ENCODE peak calls at places on chromosomes 5 and 9, in eight cellular contexts. O is hepatocyte, I is neural progenitor cell, Y is A549, S is small intestine, X is uterus, H is pancreas, N is aorta. U is an unnamed sample. For H3K4me1, the result is how much of the 10 kb centered on the place peaks cover.

GRCh38 chr9:135300346-135301141 is 179.0 kb upstream of the PPP1R26 start:
- DNase-seq in O (no peak), I (no peak), Y (no peak), S (peak), X (no peak), H (no peak), N (no peak), U (no peak)

GRCh38 chr9:120439147-120439546 is 140.8 kb downstream of the CDK5RAP2 start:
- DNase-seq in O (peak), I (peak), Y (peak), S (peak), X (no peak), H (no peak), N (no peak), U (peak)

GRCh38 chr9:78620303-78620702 is 323.4 kb downstream of the PSAT1 start:
- DNase-seq in O (no peak), I (no peak), Y (no peak), S (no peak), X (no peak), H (no peak), N (no peak), U (no peak)

GRCh38 chr5:124907098-124907644 is 160.7 kb upstream of the ZNF608 start:
- DNase-seq in O (no peak), I (no peak), Y (no peak), S (no peak), X (no peak), H (no peak), N (no peak), U (no peak)

GRCh38 chr5:115774684-115775083 is 41.8 kb downstream of the CDO1 start:
- DNase-seq in O (no peak), I (no peak), Y (no peak), S (no peak), X (no peak), H (no peak), N (no peak), U (no peak)

GRCh38 chr5:76701298-76701697 is 14.6 kb upstream of the F2R start:
- DNase-seq in O (no peak), I (no peak), Y (peak), S (no peak), X (no peak), H (no peak), N (no peak), U (no peak)

GRCh38 chr5:5419291-5420210 is 2.9 kb upstream of the ICE1 start:
- DNase-seq in O (peak), I (peak), Y (peak), S (peak), X (no peak), H (no peak), N (no peak), U (peak)

GRCh38 chr5:146042628-146043279 is 62.6 kb downstream of the PLAC8L1 start:
- DNase-seq in O (no peak), I (no peak), Y (peak), S (no peak), X (no peak), H (no peak), N (no peak), U (peak)

GRCh38 chr5:24135536-24135935 is 509.2 kb downstream of the CDH10 start:
- DNase-seq in O (no peak), I (no peak), Y (peak), S (no peak), X (no peak), H (no peak), N (no peak), U (no peak)

GRCh38 chr5:80268916-80269315 is 13.1 kb upstream of the SERINC5 start:
- DNase-seq in O (no peak), I (peak), Y (no peak), S (no peak), X (no peak), H (no peak), N (no peak), U (peak)

GRCh38 chr5:16593013-16593412 is 23.8 kb downstream of the RETREG1 start:
- DNase-seq in O (no peak), I (no peak), Y (no peak), S (no peak), X (no peak), H (no peak), N (no peak), U (no peak)

GRCh38 chr5:142425286-142426065 is 100.7 kb upstream of the SPRY4 start:
- DNase-seq in O (no peak), I (no peak), Y (no peak), S (no peak), X (no peak), H (no peak), N (no peak), U (no peak)

GRCh38 chr5:142426676-142427364 is 102.0 kb upstream of the SPRY4 start:
- DNase-seq in O (no peak), I (no peak), Y (no peak), S (no peak), X (no peak), H (no peak), N (no peak), U (peak)

GRCh38 chr5:142428036-142428772 is 103.4 kb upstream of the SPRY4 start:
- DNase-seq in O (no peak), I (no peak), Y (no peak), S (peak), X (no peak), H (no peak), N (no peak), U (peak)

GRCh38 chr5:142427529-142427928 is 102.7 kb upstream of the SPRY4 start:
- DNase-seq in O (no peak), I (no peak), Y (no peak), S (no peak), X (no peak), H (no peak), N (no peak), U (no peak)

DNA sequence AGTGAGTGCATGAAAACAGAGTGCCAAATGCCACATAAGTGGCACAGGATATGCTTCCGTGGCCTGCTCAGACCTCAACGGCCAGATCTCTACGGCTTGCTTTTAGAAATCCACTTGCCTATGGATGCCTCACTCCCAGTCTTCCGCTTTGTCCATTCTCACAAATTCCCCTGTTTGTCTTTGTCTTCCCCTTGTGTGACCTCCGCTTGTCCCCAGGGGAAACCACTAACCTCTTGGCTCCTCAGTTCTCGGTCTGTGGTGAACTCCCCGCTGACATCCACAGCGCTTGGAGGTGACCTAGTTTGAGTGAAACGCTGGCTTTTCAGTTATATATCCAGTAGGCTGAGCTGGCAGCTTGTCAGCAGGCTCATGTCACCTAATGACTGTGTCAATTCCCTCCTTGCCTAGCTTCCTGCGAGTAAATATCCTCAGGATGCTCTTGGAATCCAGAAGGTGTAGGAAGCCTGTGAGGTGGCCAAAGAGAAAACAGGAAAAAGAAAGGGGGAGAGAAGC is 101.4 kb upstream of the SPRY4 start:
- DNase-seq in O (no peak), I (no peak), Y (no peak), S (peak), X (peak), H (peak), N (no peak), U (peak)
- H3K4me1 ChIP-seq in O (under half), I (under half), Y (under half), S (under half), X (under half), H (under half), N (under half), U (half or more)

GRCh38 chr5:6843335-6843734 is 130.1 kb downstream of the TENT4A start:
- DNase-seq in O (no peak), I (no peak), Y (no peak), S (no peak), X (no peak), H (no peak), N (no peak), U (no peak)
- H3K4me1 ChIP-seq in O (under half), I (under half), Y (under half), S (under half), X (under half), H (under half), N (under half), U (under half)

DNA sequence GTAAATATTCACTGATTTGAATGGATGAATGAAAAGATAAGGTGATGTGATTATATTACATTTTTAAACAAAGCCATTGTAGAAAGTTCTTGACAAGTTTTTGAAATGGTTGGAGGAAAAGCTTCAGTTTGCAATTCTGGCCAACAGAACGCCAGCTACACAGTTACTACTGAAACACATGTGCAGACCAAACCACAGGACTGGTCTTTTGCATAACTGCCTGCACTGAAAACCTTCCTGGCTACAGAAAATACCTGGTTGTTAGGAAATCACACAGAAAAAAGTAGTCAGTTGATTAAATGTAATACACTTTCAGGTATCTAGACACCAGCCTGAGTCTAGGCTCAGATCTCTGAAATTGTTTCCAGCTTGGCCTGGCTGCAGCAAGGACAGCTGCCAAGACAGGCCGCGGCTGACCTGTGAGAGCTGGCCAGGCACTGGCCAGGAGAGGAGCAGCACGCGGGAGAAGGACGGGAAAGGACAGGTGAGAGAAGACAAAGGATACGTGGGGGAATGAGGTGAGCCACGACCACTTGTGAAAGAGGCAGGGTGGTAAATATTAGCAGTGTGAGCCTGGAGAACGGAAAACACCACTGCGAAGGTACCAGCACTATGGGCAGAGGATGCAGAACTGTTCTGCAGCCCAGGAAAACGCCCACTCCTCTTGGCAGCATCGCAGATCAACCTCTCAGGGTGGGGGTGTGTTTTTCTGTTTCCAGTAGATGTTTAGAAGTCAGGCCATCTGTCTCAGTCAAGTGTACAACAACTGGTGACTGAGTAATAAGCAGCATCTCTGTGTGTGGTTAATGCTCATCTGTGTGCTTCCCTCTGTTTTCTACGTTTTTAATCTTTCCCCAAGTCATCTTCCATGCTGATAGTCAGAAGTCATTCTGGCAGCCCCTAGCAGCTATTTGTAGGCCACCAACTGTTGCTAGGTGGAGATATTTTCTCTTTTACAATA is 137.4 kb downstream of the SCAMP1 start:
- DNase-seq in O (no peak), I (no peak), Y (no peak), S (no peak), X (no peak), H (no peak), N (no peak), U (no peak)
- H3K4me1 ChIP-seq in O (under half), I (under half), Y (under half), S (under half), X (under half), H (under half), N (under half), U (under half)

GRCh38 chr5:137088175-137088574 is 411.0 kb downstream of the SPOCK1 start:
- DNase-seq in O (no peak), I (no peak), Y (no peak), S (no peak), X (no peak), H (no peak), N (no peak), U (no peak)

GRCh38 chr5:137095597-137095996 is 403.5 kb downstream of the SPOCK1 start:
- DNase-seq in O (no peak), I (no peak), Y (no peak), S (no peak), X (no peak), H (no peak), N (no peak), U (no peak)

GRCh38 chr5:137096149-137097103 is 402.7 kb downstream of the SPOCK1 start:
- DNase-seq in O (no peak), I (no peak), Y (no peak), S (no peak), X (no peak), H (no peak), N (no peak), U (no peak)

GRCh38 chr5:137090151-137090550 is 409.0 kb downstream of the SPOCK1 start:
- DNase-seq in O (no peak), I (no peak), Y (no peak), S (no peak), X (peak), H (no peak), N (no peak), U (no peak)

GRCh38 chr5:137091473-137091872 is 407.7 kb downstream of the SPOCK1 start:
- DNase-seq in O (no peak), I (peak), Y (no peak), S (no peak), X (no peak), H (no peak), N (no peak), U (peak)
- H3K4me1 ChIP-seq in O (under half), I (under half), Y (under half), S (under half), X (under half), H (under half), N (under half), U (under half)